ENCODE peak calls at places on chromosomes 4 and X, in eight cellular contexts. G is neuronal stem cell; N is A549; L is CD4-positive, CD25-positive, alpha-beta regulatory T cell; Z is esophagus squamous epithelium; E is substantia nigra; M is PC-9; P is CD8-positive, alpha-beta T cell. B is an unnamed sample.

GRCh38 chrX:147978931-147979330 is 2.2 kb upstream of the FMR1NB start:
- DNase-seq in G (no peak), N (no peak), L (no peak), Z (no peak), E (no peak), M (peak; percentile 48), P (no peak), B (no peak)

GRCh38 chr4:129014566-129015509 is 78.5 kb downstream of the SCLT1 start:
- DNase-seq in G (no peak), N (no peak), L (no peak), Z (no peak), E (no peak), M (no peak), P (no peak), B (no peak)

GRCh38 chrX:119238557-119238956 is 2.5 kb downstream of the PGRMC1 start:
- DNase-seq in G (no peak), N (no peak), L (no peak), Z (no peak), E (no peak), M (no peak), P (no peak), B (no peak)

GRCh38 chrX:281166-281999 is at the start of gene PLCXD1:
- DNase-seq in G (peak; percentile 73), N (peak; percentile 85), L (peak; percentile 24), Z (no peak), E (no peak), M (no peak), P (no peak), B (no peak)

GRCh38 chr4:13539721-13540445 is 4.4 kb downstream of the NKX3-2 start:
- DNase-seq in G (no peak), N (no peak), L (no peak), Z (no peak), E (no peak), M (no peak), P (no peak), B (no peak)

GRCh38 chr4:81424336-81424735 is 47.4 kb downstream of the RASGEF1B start:
- DNase-seq in G (no peak), N (no peak), L (no peak), Z (no peak), E (no peak), M (no peak), P (no peak), B (no peak)

GRCh38 chr4:3372933-3373465 is 68.8 kb upstream of the HGFAC start:
- DNase-seq in G (no peak), N (no peak), L (no peak), Z (no peak), E (peak; percentile 45), M (no peak), P (no peak), B (no peak)

GRCh38 chr4:87838207-87838606 is 5.4 kb downstream of the MEPE start:
- DNase-seq in G (no peak), N (peak; percentile 7), L (no peak), Z (no peak), E (no peak), M (no peak), P (no peak), B (no peak)

GRCh38 chr4:109172301-109172700 is 130.2 kb downstream of the COL25A1 start:
- DNase-seq in G (no peak), N (no peak), L (no peak), Z (no peak), E (no peak), M (no peak), P (no peak), B (no peak)

GRCh38 chr4:36771411-36772153 is 473.0 kb upstream of the NWD2 start:
- DNase-seq in G (no peak), N (no peak), L (no peak), Z (no peak), E (no peak), M (no peak), P (no peak), B (no peak)

GRCh38 chr4:169263791-169264392 is 6.9 kb downstream of the SH3RF1 start:
- DNase-seq in G (no peak), N (no peak), L (no peak), Z (no peak), E (no peak), M (no peak), P (no peak), B (no peak)

DNA sequence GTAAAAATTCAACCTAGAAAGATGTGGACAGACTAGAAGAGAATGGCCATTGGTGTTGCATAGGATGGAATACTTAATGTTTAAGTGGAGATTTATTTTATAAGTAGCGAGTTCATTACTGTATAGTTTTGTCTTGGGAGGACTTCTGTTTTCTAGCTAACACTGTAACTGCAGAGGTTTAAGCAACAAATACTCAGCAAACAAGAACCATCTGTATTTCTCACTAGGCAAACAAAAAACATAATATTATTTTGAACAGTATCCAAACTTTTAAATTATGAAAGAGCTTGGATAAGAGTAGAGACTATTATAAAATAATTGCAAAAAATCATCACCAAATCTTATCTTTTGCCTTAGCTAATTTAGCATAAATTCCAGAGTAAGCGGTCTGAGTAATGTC is 121.2 kb downstream of the GLRA3 start:
- DNase-seq in G (no peak), N (no peak), L (no peak), Z (no peak), E (no peak), M (no peak), P (no peak), B (no peak)
- H3K27ac ChIP-seq in G (no peak overlapping the region), N (peak overlapping the region; percentile 58), L (no peak overlapping the region), Z (no peak overlapping the region), E (no peak overlapping the region), M (no peak overlapping the region), P (no peak overlapping the region), B (no peak overlapping the region)

DNA sequence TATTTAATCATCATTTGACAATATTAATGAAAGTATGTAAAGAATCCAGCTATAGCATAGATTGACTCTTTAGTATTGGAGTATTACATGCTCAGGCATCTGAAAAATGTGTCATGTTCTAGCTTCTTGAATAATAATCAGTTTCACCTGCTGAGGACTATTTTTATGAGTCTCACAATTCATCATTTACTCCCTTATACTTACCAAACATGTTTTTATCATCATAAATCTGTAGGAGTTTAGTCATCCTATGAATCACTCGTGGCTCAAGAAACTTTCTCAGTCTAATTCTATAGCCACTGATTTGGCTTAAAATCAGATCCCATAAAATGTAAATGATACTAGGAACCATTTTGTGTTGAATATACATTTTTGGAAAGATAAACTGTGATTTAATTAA is 1616.1 kb downstream of the C4orf33 start:
- DNase-seq in G (no peak), N (no peak), L (no peak), Z (no peak), E (no peak), M (peak; percentile 56), P (no peak), B (no peak)
- H3K27ac ChIP-seq in G (no peak overlapping the region), N (no peak overlapping the region), L (no peak overlapping the region), Z (no peak overlapping the region), E (no peak overlapping the region), M (no peak overlapping the region), P (no peak overlapping the region), B (no peak overlapping the region)

GRCh38 chrX:40105791-40106676 is 8.3 kb upstream of the BCOR start:
- DNase-seq in G (no peak), N (peak; percentile 38), L (peak; percentile 76), Z (no peak), E (peak; percentile 64), M (no peak), P (peak; percentile 57), B (no peak)

GRCh38 chrX:40102393-40103381 is 4.9 kb upstream of the BCOR start:
- DNase-seq in G (no peak), N (no peak), L (no peak), Z (no peak), E (no peak), M (no peak), P (no peak), B (no peak)

GRCh38 chrX:40104649-40105015 is 6.9 kb upstream of the BCOR start:
- DNase-seq in G (no peak), N (peak; percentile 41), L (peak; percentile 31), Z (no peak), E (no peak), M (no peak), P (no peak), B (no peak)

GRCh38 chrX:40105016-40105790 is 7.4 kb upstream of the BCOR start:
- DNase-seq in G (no peak), N (peak; percentile 21), L (peak; percentile 47), Z (no peak), E (peak; percentile 35), M (no peak), P (no peak), B (no peak)

DNA sequence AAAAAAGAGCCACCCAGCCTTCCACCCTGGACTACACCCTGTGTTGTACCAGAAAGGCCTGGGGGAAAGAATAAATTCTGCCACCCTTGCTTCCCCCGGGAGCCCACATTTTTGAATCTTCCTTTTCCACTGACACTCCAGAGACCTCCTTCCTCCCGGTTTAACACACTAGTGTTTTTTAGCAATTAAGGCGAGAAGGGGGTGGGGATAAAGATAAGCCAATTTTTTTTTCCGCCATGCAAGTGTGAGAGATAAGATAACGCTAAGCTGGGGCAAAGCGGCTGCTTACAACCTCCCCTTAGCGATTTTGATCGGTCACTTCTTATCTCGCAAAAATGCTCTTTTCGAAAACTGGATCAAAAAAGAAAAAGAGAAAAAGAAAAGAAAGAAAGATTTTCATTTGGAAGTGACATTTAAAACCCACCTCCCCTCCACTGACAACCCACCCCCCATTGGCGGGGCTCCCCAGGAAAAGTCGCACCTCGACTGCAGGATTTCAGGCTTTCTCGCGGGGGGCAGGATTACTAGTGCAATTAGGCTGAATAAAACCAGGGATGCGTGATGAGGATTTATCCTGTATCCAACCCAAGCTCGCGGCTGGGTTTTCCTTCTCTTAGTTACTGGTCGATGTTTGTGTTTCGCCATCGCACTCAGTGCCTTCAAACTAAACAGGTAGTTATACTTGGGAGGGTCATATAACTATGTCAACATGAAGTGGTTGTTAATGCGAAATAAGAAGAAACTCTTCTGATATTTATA is 6.0 kb upstream of the BCOR start:
- DNase-seq in G (no peak), N (no peak), L (no peak), Z (no peak), E (no peak), M (no peak), P (no peak), B (no peak)
- H3K27ac ChIP-seq in G (no peak overlapping the region), N (no peak overlapping the region), L (no peak overlapping the region), Z (no peak overlapping the region), E (no peak overlapping the region), M (no peak overlapping the region), P (no peak overlapping the region), B (no peak overlapping the region)

GRCh38 chrX:50114113-50114512 is 86.7 kb downstream of the AKAP4 start:
- DNase-seq in G (no peak), N (no peak), L (no peak), Z (no peak), E (no peak), M (no peak), P (no peak), B (no peak)

GRCh38 chrX:50117477-50117876 is 83.3 kb downstream of the AKAP4 start:
- DNase-seq in G (no peak), N (no peak), L (no peak), Z (no peak), E (no peak), M (no peak), P (no peak), B (no peak)

GRCh38 chrX:50111762-50112161 is 89.0 kb downstream of the AKAP4 start:
- DNase-seq in G (no peak), N (no peak), L (no peak), Z (no peak), E (no peak), M (no peak), P (no peak), B (no peak)

DNA sequence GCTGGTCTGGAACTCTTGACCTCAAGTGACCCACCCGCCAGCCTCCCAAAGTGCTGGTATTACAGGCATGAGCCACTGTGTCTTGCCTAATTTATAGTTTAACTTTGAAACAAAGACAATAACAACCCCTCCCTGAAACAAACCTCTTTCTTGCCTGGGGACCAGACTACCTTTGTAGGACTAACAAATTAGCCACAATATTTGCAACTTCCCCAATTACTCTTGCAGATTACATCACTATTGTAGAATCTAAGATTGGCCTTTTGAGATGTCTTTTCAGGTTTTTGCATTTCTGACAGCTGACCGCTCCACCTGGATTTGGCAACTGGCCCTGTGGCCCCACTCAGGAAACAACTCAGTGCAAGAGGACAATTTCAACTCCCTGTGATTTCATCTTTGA is 84.8 kb downstream of the AKAP4 start:
- DNase-seq in G (no peak), N (no peak), L (no peak), Z (no peak), E (no peak), M (no peak), P (no peak), B (no peak)
- H3K27ac ChIP-seq in G (no peak overlapping the region), N (no peak overlapping the region), L (no peak overlapping the region), Z (no peak overlapping the region), E (no peak overlapping the region), M (no peak overlapping the region), P (no peak overlapping the region), B (no peak overlapping the region)